ENCODE peak calls at places on chromosome 1, in ten cellular contexts. W is astrocyte; G is MG63; J is NCI-H345; Y is activated T-cell treated with anti-CD3 and anti-CD28 coated beads, Interleukin-2, amount 50 U/mL, for 24 hours; P is left ventricle myocardium inferior; Z is effector memory CD8-positive, alpha-beta T cell; N is mammary epithelial cell; Q is fibroblast of pulmonary artery; R is glutamatergic neuron. T is an unnamed sample.
A peak's percentile ranks its signal among the peaks of the same experiment; 100 is the strongest.

GRCh38 chr1:76068542-76068941 is 6.0 kb upstream of the ST6GALNAC3 start:
- DNase-seq in W (peak; percentile 37), G (no peak), J (no peak), Y (no peak), P (no peak), Z (no peak), N (no peak), Q (peak; percentile 54), R (no peak), T (no peak)

GRCh38 chr1:243924188-243924587 is 74.1 kb upstream of the AKT3 start:
- DNase-seq in W (peak; percentile 49), G (peak; percentile 73), J (no peak), Y (no peak), P (no peak), Z (no peak), N (peak; percentile 50), Q (peak; percentile 64), R (no peak), T (no peak)

GRCh38 chr1:197464039-197464438 is 196.0 kb downstream of the CRB1 start:
- DNase-seq in W (peak; percentile 90), G (no peak), J (peak; percentile 15), Y (no peak), P (no peak), Z (no peak), N (no peak), Q (peak; percentile 98), R (no peak), T (peak; percentile 48)

GRCh38 chr1:31523769-31524168 is 52.5 kb upstream of the TINAGL1 start:
- DNase-seq in W (no peak), G (no peak), J (no peak), Y (no peak), P (peak; percentile 23), Z (no peak), N (peak; percentile 30), Q (no peak), R (no peak), T (no peak)

GRCh38 chr1:216929870-216930582 is 206.8 kb upstream of the ESRRG start:
- DNase-seq in W (peak; percentile 83), G (no peak), J (no peak), Y (no peak), P (no peak), Z (no peak), N (peak; percentile 92), Q (peak; percentile 33), R (no peak), T (no peak)

GRCh38 chr1:22582670-22583635 is 19.7 kb downstream of the EPHA8 start:
- DNase-seq in W (no peak), G (no peak), J (no peak), Y (no peak), P (peak; percentile 39), Z (no peak), N (no peak), Q (no peak), R (no peak), T (no peak)

GRCh38 chr1:211581521-211581920 is 2.6 kb upstream of the SLC30A1 start:
- DNase-seq in W (peak; percentile 81), G (peak; percentile 78), J (no peak), Y (no peak), P (no peak), Z (no peak), N (no peak), Q (peak; percentile 73), R (no peak), T (no peak)

GRCh38 chr1:179217943-179218507 is 11.5 kb downstream of the ABL2 start:
- DNase-seq in W (peak; percentile 42), G (no peak), J (no peak), Y (no peak), P (no peak), Z (no peak), N (no peak), Q (peak; percentile 76), R (no peak), T (peak; percentile 47)

GRCh38 chr1:89633745-89634625 is 1.1 kb downstream of the LRRC8C start:
- DNase-seq in W (peak; percentile 40), G (peak; percentile 6), J (peak; percentile 38), Y (no peak), P (no peak), Z (peak; percentile 5), N (peak; percentile 60), Q (peak; percentile 53), R (no peak), T (peak; percentile 18)

GRCh38 chr1:185393205-185393604 is 76.2 kb upstream of the IVNS1ABP start:
- DNase-seq in W (no peak), G (no peak), J (no peak), Y (no peak), P (no peak), Z (no peak), N (peak; percentile 50), Q (no peak), R (no peak), T (no peak)

GRCh38 chr1:204673909-204674701 is 11.4 kb downstream of the LRRN2 start:
- DNase-seq in W (no peak), G (no peak), J (peak; percentile 59), Y (no peak), P (no peak), Z (no peak), N (no peak), Q (no peak), R (no peak), T (no peak)

GRCh38 chr1:246291141-246291540 is 215.9 kb downstream of the SMYD3 start:
- DNase-seq in W (no peak), G (no peak), J (no peak), Y (no peak), P (no peak), Z (no peak), N (no peak), Q (no peak), R (no peak), T (peak; percentile 48)

GRCh38 chr1:199403421-199404116 is 623.9 kb upstream of the NR5A2 start:
- DNase-seq in W (peak; percentile 98), G (no peak), J (no peak), Y (no peak), P (no peak), Z (no peak), N (no peak), Q (peak; percentile 15), R (no peak), T (peak; percentile 38)

GRCh38 chr1:232876506-232877360 is 71.5 kb downstream of the MAP10 start:
- DNase-seq in W (no peak), G (no peak), J (no peak), Y (no peak), P (no peak), Z (no peak), N (no peak), Q (no peak), R (no peak), T (no peak)

GRCh38 chr1:21638531-21639341 is 30.4 kb downstream of the RAP1GAP start:
- DNase-seq in W (peak; percentile 67), G (no peak), J (peak; percentile 17), Y (no peak), P (peak; percentile 22), Z (no peak), N (peak; percentile 86), Q (no peak), R (no peak), T (no peak)

GRCh38 chr1:59672851-59673574 is 141.7 kb upstream of the HOOK1 start:
- DNase-seq in W (peak; percentile 81), G (peak; percentile 58), J (no peak), Y (no peak), P (no peak), Z (no peak), N (peak; percentile 94), Q (peak; percentile 69), R (no peak), T (no peak)

GRCh38 chr1:109901508-109902145 is 9.0 kb upstream of the CSF1 start:
- DNase-seq in W (no peak), G (no peak), J (no peak), Y (no peak), P (peak; percentile 47), Z (no peak), N (peak; percentile 43), Q (no peak), R (no peak), T (no peak)

GRCh38 chr1:10212476-10212875 is 2.1 kb downstream of the KIF1B start:
- DNase-seq in W (no peak), G (no peak), J (no peak), Y (no peak), P (no peak), Z (no peak), N (no peak), Q (no peak), R (no peak), T (no peak)

GRCh38 chr1:2948001-2948750 is 73.1 kb upstream of the ACTRT2 start:
- DNase-seq in W (no peak), G (no peak), J (no peak), Y (no peak), P (no peak), Z (no peak), N (no peak), Q (no peak), R (no peak), T (no peak)

T was measured in A673.